ENCODE peak calls at places on chromosomes 7 and 10, in nine cellular contexts. One of them, this sample, is unnamed. For H3K4me1, the result is how much of the 10 kb centered on the place peaks cover.

GRCh38 chr7:4694653-4695335 is 12.7 kb downstream of the FOXK1 start:
- DNase-seq in mammary epithelial cell: no peak
- DNase-seq in SK-N-SH: no peak
- DNase-seq in GM23248: peak
- DNase-seq in mesendoderm: no peak
- DNase-seq in neuronal stem cell: no peak
- DNase-seq in IMR-90: peak
- DNase-seq in endodermal cell: no peak
- DNase-seq in NT2/D1: no peak
- DNase-seq in this sample: peak

GRCh38 chr10:110273474-110273873 is 31.2 kb downstream of the SMNDC1 start:
- DNase-seq in mammary epithelial cell: peak
- DNase-seq in SK-N-SH: no peak
- DNase-seq in GM23248: peak
- DNase-seq in mesendoderm: no peak
- DNase-seq in neuronal stem cell: no peak
- DNase-seq in IMR-90: peak
- DNase-seq in endodermal cell: no peak
- DNase-seq in NT2/D1: no peak
- DNase-seq in this sample: peak

GRCh38 chr7:54969190-54969967 is 49.4 kb upstream of the EGFR start:
- DNase-seq in mammary epithelial cell: peak
- DNase-seq in SK-N-SH: no peak
- DNase-seq in GM23248: peak
- DNase-seq in mesendoderm: no peak
- DNase-seq in neuronal stem cell: no peak
- DNase-seq in IMR-90: peak
- DNase-seq in endodermal cell: no peak
- DNase-seq in NT2/D1: no peak
- DNase-seq in this sample: no peak

GRCh38 chr10:17872191-17873091 is 63.3 kb downstream of the MRC1 start:
- DNase-seq in mammary epithelial cell: peak
- DNase-seq in SK-N-SH: no peak
- DNase-seq in GM23248: peak
- DNase-seq in mesendoderm: peak
- DNase-seq in neuronal stem cell: peak
- DNase-seq in IMR-90: peak
- DNase-seq in endodermal cell: peak
- DNase-seq in NT2/D1: no peak
- DNase-seq in this sample: peak

GRCh38 chr10:74997163-74997562 is 114.3 kb upstream of the SAMD8 start:
- DNase-seq in mammary epithelial cell: no peak
- DNase-seq in SK-N-SH: no peak
- DNase-seq in GM23248: no peak
- DNase-seq in mesendoderm: no peak
- DNase-seq in neuronal stem cell: no peak
- DNase-seq in IMR-90: no peak
- DNase-seq in endodermal cell: no peak
- DNase-seq in NT2/D1: no peak
- DNase-seq in this sample: no peak

GRCh38 chr10:49569031-49569765 is 30.3 kb upstream of the ERCC6 start:
- DNase-seq in mammary epithelial cell: peak
- DNase-seq in SK-N-SH: no peak
- DNase-seq in GM23248: peak
- DNase-seq in mesendoderm: no peak
- DNase-seq in neuronal stem cell: no peak
- DNase-seq in IMR-90: peak
- DNase-seq in endodermal cell: no peak
- DNase-seq in NT2/D1: no peak
- DNase-seq in this sample: peak

GRCh38 chr10:125016123-125016522 is 74.2 kb downstream of the ZRANB1 start:
- DNase-seq in mammary epithelial cell: no peak
- DNase-seq in SK-N-SH: peak
- DNase-seq in GM23248: no peak
- DNase-seq in mesendoderm: no peak
- DNase-seq in neuronal stem cell: no peak
- DNase-seq in IMR-90: no peak
- DNase-seq in endodermal cell: no peak
- DNase-seq in NT2/D1: no peak
- DNase-seq in this sample: no peak

GRCh38 chr10:6737080-6737641 is 157.1 kb upstream of the PRKCQ start:
- DNase-seq in mammary epithelial cell: peak
- DNase-seq in SK-N-SH: no peak
- DNase-seq in GM23248: peak
- DNase-seq in mesendoderm: peak
- DNase-seq in neuronal stem cell: no peak
- DNase-seq in IMR-90: peak
- DNase-seq in endodermal cell: peak
- DNase-seq in NT2/D1: no peak
- DNase-seq in this sample: peak

GRCh38 chr10:35912615-35913170 is 270.6 kb upstream of the FZD8 start:
- DNase-seq in mammary epithelial cell: peak
- DNase-seq in SK-N-SH: no peak
- DNase-seq in GM23248: peak
- DNase-seq in mesendoderm: peak
- DNase-seq in neuronal stem cell: no peak
- DNase-seq in IMR-90: peak
- DNase-seq in endodermal cell: no peak
- DNase-seq in NT2/D1: no peak
- DNase-seq in this sample: peak

GRCh38 chr10:132788180-132788830 is 2.4 kb upstream of the NKX6-2 start:
- DNase-seq in mammary epithelial cell: no peak
- DNase-seq in SK-N-SH: peak
- DNase-seq in GM23248: peak
- DNase-seq in mesendoderm: peak
- DNase-seq in neuronal stem cell: no peak
- DNase-seq in IMR-90: peak
- DNase-seq in endodermal cell: peak
- DNase-seq in NT2/D1: no peak
- DNase-seq in this sample: peak

GRCh38 chr7:30136743-30137485 is 2.1 kb downstream of the MTURN start:
- DNase-seq in mammary epithelial cell: no peak
- DNase-seq in SK-N-SH: no peak
- DNase-seq in GM23248: peak
- DNase-seq in mesendoderm: no peak
- DNase-seq in neuronal stem cell: no peak
- DNase-seq in IMR-90: no peak
- DNase-seq in endodermal cell: no peak
- DNase-seq in NT2/D1: no peak
- DNase-seq in this sample: no peak

GRCh38 chr7:47170516-47170915 is 411.4 kb downstream of the TNS3 start:
- DNase-seq in mammary epithelial cell: no peak
- DNase-seq in SK-N-SH: no peak
- DNase-seq in GM23248: peak
- DNase-seq in mesendoderm: peak
- DNase-seq in neuronal stem cell: no peak
- DNase-seq in IMR-90: peak
- DNase-seq in endodermal cell: no peak
- DNase-seq in NT2/D1: no peak
- DNase-seq in this sample: peak

GRCh38 chr7:35716038-35716803 is 21.3 kb upstream of the HERPUD2 start:
- DNase-seq in mammary epithelial cell: no peak
- DNase-seq in SK-N-SH: peak
- DNase-seq in GM23248: peak
- DNase-seq in mesendoderm: no peak
- DNase-seq in neuronal stem cell: no peak
- DNase-seq in IMR-90: peak
- DNase-seq in endodermal cell: no peak
- DNase-seq in NT2/D1: no peak
- DNase-seq in this sample: peak

GRCh38 chr10:114708717-114709352 is 50.8 kb upstream of the ABLIM1 start:
- DNase-seq in mammary epithelial cell: peak
- DNase-seq in SK-N-SH: no peak
- DNase-seq in GM23248: peak
- DNase-seq in mesendoderm: peak
- DNase-seq in neuronal stem cell: no peak
- DNase-seq in IMR-90: peak
- DNase-seq in endodermal cell: peak
- DNase-seq in NT2/D1: no peak
- DNase-seq in this sample: peak

GRCh38 chr7:47762207-47762606 is 180.3 kb upstream of the TNS3 start:
- DNase-seq in mammary epithelial cell: no peak
- DNase-seq in SK-N-SH: no peak
- DNase-seq in GM23248: no peak
- DNase-seq in mesendoderm: no peak
- DNase-seq in neuronal stem cell: no peak
- DNase-seq in IMR-90: no peak
- DNase-seq in endodermal cell: no peak
- DNase-seq in NT2/D1: no peak
- DNase-seq in this sample: no peak

DNA sequence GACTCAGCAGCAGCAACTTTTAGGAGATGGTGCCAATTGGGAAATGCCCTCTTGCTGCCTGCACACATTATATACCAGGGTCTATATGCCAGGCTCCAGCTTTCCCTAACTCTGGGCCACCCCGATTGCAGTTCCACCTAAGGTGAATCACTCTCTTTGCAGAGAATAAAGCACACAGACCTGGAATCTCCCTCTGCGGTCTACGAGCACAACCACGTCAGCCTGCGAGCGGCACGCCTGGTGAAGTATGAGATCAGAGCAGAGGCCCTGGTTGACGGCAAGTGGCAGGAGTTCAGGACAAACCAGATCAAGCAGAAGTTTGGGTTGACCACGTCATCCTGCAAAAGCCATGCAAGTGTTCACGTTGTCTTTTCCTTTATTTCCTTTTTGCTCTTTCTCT is 38.2 kb upstream of the PLEKHA1 start:
- DNase-seq in mammary epithelial cell: no peak
- DNase-seq in SK-N-SH: no peak
- DNase-seq in GM23248: no peak
- DNase-seq in mesendoderm: no peak
- DNase-seq in neuronal stem cell: no peak
- DNase-seq in IMR-90: no peak
- DNase-seq in endodermal cell: no peak
- DNase-seq in NT2/D1: no peak
- DNase-seq in this sample: no peak
- H3K9ac ChIP-seq in mammary epithelial cell: no peak
- H3K9ac ChIP-seq in SK-N-SH: no peak
- H3K9ac ChIP-seq in GM23248: no peak
- H3K9ac ChIP-seq in mesendoderm: no peak
- H3K9ac ChIP-seq in neuronal stem cell: no peak
- H3K9ac ChIP-seq in IMR-90: no peak
- H3K9ac ChIP-seq in endodermal cell: no peak
- H3K9ac ChIP-seq in NT2/D1: no peak
- H3K9ac ChIP-seq in this sample: no peak

DNA sequence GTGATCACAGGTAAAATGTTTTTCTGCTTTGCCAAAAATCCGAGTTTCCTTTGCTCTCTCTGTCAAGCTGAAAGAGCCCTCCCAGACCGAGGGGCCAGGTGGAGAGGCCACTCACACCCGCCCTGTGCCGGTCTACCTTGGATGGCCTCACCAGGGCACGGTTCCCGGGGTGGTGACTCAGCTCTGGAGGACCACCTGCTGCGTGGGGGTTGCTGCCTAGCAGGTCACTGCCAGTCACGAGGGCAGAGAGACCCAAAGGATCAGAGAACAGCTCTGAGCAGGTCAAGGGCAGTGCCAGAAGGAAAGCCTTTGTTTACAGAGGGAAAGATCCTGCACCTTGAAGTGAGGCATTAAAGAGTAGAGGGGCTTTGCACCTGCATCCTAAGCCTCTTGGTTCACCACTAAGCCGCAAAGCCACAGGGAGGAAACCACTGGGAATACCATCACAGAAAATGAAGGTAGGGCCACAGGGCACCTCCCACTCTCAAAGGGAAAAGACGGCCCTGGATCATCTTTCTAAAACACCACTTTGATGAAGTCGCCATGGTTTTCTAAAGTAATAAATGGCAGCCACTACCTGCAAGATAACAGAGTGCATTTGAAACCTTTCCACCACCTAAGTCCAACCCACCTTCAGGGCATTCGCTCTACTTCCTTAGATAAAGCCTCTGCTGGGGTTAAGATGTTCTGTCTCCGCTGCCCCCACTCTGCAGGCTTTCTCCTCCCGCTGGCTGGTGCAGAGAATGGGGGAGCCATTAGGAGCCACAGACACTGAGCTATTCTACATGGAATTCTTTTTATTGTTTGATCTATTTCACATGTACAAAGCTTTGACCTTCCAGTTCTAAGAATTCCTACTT is 160.4 kb upstream of the KLF14 start:
- DNase-seq in mammary epithelial cell: peak
- DNase-seq in SK-N-SH: no peak
- DNase-seq in GM23248: peak
- DNase-seq in mesendoderm: no peak
- DNase-seq in neuronal stem cell: no peak
- DNase-seq in IMR-90: peak
- DNase-seq in endodermal cell: no peak
- DNase-seq in NT2/D1: no peak
- DNase-seq in this sample: peak
- H3K4me3 ChIP-seq in mammary epithelial cell: no peak
- H3K4me3 ChIP-seq in SK-N-SH: no peak
- H3K4me3 ChIP-seq in GM23248: peak
- H3K4me3 ChIP-seq in mesendoderm: no peak
- H3K4me3 ChIP-seq in neuronal stem cell: no peak
- H3K4me3 ChIP-seq in IMR-90: no peak
- H3K4me3 ChIP-seq in endodermal cell: no peak
- H3K4me3 ChIP-seq in NT2/D1: no peak
- H3K4me3 ChIP-seq in this sample: no peak

DNA sequence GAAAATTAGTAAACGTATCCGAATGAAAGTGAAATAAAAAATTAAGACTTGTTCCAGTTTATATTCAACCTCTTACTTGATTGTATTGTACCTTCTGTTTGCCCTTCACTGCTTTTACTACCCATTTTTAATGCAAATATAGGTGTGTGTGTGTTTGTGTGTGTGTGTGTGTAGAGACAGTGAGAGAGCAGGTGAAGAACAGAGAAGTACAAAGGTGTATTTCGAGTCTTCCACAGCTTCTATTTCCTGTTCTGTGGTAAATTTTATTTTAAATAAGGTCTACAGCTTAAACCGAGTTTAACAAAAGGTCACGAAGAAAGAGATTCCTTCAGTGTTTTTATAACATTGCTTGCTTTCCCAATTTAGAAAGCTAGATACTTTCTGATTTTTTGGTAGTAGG is 12.7 kb upstream of the SVIL start:
- DNase-seq in mammary epithelial cell: no peak
- DNase-seq in SK-N-SH: no peak
- DNase-seq in GM23248: no peak
- DNase-seq in mesendoderm: no peak
- DNase-seq in neuronal stem cell: no peak
- DNase-seq in IMR-90: no peak
- DNase-seq in endodermal cell: no peak
- DNase-seq in NT2/D1: no peak
- DNase-seq in this sample: peak
- H3K4me1 ChIP-seq in mammary epithelial cell: under half
- H3K4me1 ChIP-seq in SK-N-SH: half or more
- H3K4me1 ChIP-seq in GM23248: half or more
- H3K4me1 ChIP-seq in mesendoderm: under half
- H3K4me1 ChIP-seq in neuronal stem cell: under half
- H3K4me1 ChIP-seq in IMR-90: under half
- H3K4me1 ChIP-seq in endodermal cell: under half
- H3K4me1 ChIP-seq in NT2/D1: under half
- H3K4me1 ChIP-seq in this sample: half or more

DNA sequence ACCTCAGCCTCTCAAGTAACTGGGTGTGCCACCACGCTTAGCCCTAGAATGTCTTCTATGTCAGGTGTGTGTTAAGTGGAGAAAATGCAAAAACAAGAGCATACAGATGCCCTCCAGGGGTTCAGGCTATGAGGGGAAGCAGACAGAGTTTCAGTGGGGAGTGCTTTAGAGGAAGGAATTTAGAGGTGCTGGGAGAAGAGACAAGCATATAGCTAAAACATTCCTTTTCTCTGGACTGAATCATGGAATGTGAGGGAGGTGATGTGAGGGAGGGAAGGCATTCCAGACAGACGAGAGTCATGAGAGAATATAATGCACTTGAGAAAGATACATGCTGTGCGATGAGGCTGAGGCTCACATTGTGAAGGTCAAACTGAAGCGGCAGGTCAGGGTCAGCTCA is 6.6 kb upstream of the ZNF786 start:
- DNase-seq in mammary epithelial cell: no peak
- DNase-seq in SK-N-SH: no peak
- DNase-seq in GM23248: peak
- DNase-seq in mesendoderm: peak
- DNase-seq in neuronal stem cell: no peak
- DNase-seq in IMR-90: peak
- DNase-seq in endodermal cell: peak
- DNase-seq in NT2/D1: peak
- DNase-seq in this sample: no peak
- H3K9ac ChIP-seq in mammary epithelial cell: no peak
- H3K9ac ChIP-seq in SK-N-SH: no peak
- H3K9ac ChIP-seq in GM23248: no peak
- H3K9ac ChIP-seq in mesendoderm: no peak
- H3K9ac ChIP-seq in neuronal stem cell: no peak
- H3K9ac ChIP-seq in IMR-90: no peak
- H3K9ac ChIP-seq in endodermal cell: no peak
- H3K9ac ChIP-seq in NT2/D1: no peak
- H3K9ac ChIP-seq in this sample: no peak

This sample was measured in adipocyte.